ENCODE peak calls at places on chromosome 9, in four cellular contexts. C is MM.1S, P is OCI-LY7, K is cardiac fibroblast. M is an unnamed sample.
A peak's percentile ranks its signal among the peaks of the same experiment; 100 is the strongest.

GRCh38 chr9:129507805-129508204 is 113.1 kb downstream of the C9orf50 start:
- DNase-seq in C (no peak), P (no peak), K (no peak), M (no peak)

GRCh38 chr9:32665101-32665500 is 29.6 kb upstream of the TAF1L start:
- DNase-seq in C (no peak), P (no peak), K (peak; percentile 35), M (no peak)

GRCh38 chr9:81557452-81557956 is 131.8 kb downstream of the TLE1 start:
- DNase-seq in C (no peak), P (no peak), K (peak; percentile 43), M (peak; percentile 35)

GRCh38 chr9:134943836-134944235 is 26.1 kb upstream of the FCN1 start:
- DNase-seq in C (no peak), P (no peak), K (no peak), M (no peak)

GRCh38 chr9:3746296-3747275 is 220.8 kb upstream of the RFX3 start:
- DNase-seq in C (no peak), P (no peak), K (peak; percentile 91), M (peak; percentile 52)

GRCh38 chr9:130893250-130894101 is 3.1 kb downstream of the QRFP start:
- DNase-seq in C (no peak), P (no peak), K (no peak), M (no peak)

GRCh38 chr9:93062364-93062763 is 3.9 kb downstream of the SUSD3 start:
- DNase-seq in C (no peak), P (peak; percentile 87), K (no peak), M (no peak)

GRCh38 chr9:78989031-78989658 is 582.6 kb upstream of the TLE4 start:
- DNase-seq in C (no peak), P (no peak), K (peak; percentile 27), M (no peak)

GRCh38 chr9:14830057-14830456 is 80.2 kb downstream of the FREM1 start:
- DNase-seq in C (no peak), P (no peak), K (no peak), M (no peak)

GRCh38 chr9:72979405-72980100 is 26.7 kb upstream of the ALDH1A1 start:
- DNase-seq in C (no peak), P (no peak), K (no peak), M (no peak)

GRCh38 chr9:89021154-89021803 is 30.0 kb downstream of the S1PR3 start:
- DNase-seq in C (no peak), P (no peak), K (peak; percentile 88), M (peak; percentile 63)

GRCh38 chr9:81915801-81916505 is 12.3 kb upstream of the SPATA31D4 start:
- DNase-seq in C (no peak), P (no peak), K (no peak), M (no peak)

GRCh38 chr9:83081846-83082245 is 18.9 kb upstream of the RASEF start:
- DNase-seq in C (no peak), P (no peak), K (no peak), M (no peak)

GRCh38 chr9:83327750-83328622 is 210.2 kb downstream of the FRMD3 start:
- DNase-seq in C (no peak), P (no peak), K (no peak), M (no peak)

GRCh38 chr9:81592890-81593271 is 96.5 kb downstream of the TLE1 start:
- DNase-seq in C (no peak), P (no peak), K (peak; percentile 26), M (no peak)

GRCh38 chr9:94865599-94866456 is 139.3 kb downstream of the AOPEP start:
- DNase-seq in C (no peak), P (no peak), K (peak; percentile 28), M (no peak)

GRCh38 chr9:89890326-89890980 is 285.6 kb downstream of the GADD45G start:
- DNase-seq in C (no peak), P (no peak), K (no peak), M (no peak)

GRCh38 chr9:133167096-133167695 is 3.5 kb upstream of the GBGT1 start:
- DNase-seq in C (no peak), P (no peak), K (no peak), M (no peak)

GRCh38 chr9:114035845-114036785 is 42.0 kb downstream of the AMBP start:
- DNase-seq in C (no peak), P (no peak), K (no peak), M (no peak)

GRCh38 chr9:4973246-4973645 is 11.8 kb upstream of the JAK2 start:
- DNase-seq in C (no peak), P (no peak), K (no peak), M (peak; percentile 46)

GRCh38 chr9:132823370-132824144 is 54.5 kb downstream of the AK8 start:
- DNase-seq in C (no peak), P (peak; percentile 11), K (no peak), M (no peak)

GRCh38 chr9:108894225-108894997 is 32.3 kb downstream of the ACTL7A start:
- DNase-seq in C (no peak), P (no peak), K (no peak), M (no peak)

GRCh38 chr9:117303643-117304230 is 111.1 kb downstream of the ASTN2 start:
- DNase-seq in C (no peak), P (no peak), K (no peak), M (no peak)
- TF ChIP-seq CTCF in C (no peak), P (no peak), K (no peak), M (no peak)

GRCh38 chr9:121744002-121744686 is 92.7 kb downstream of the DAB2IP start:
- DNase-seq in C (no peak), P (peak; percentile 89), K (peak; percentile 45), M (peak; percentile 8)

GRCh38 chr9:121746411-121746810 is 95.0 kb downstream of the DAB2IP start:
- DNase-seq in C (no peak), P (no peak), K (no peak), M (no peak)

GRCh38 chr9:121745396-121745695 is 93.9 kb downstream of the DAB2IP start:
- DNase-seq in C (no peak), P (no peak), K (no peak), M (no peak)

GRCh38 chr9:121743441-121744001 is 92.1 kb downstream of the DAB2IP start:
- DNase-seq in C (no peak), P (no peak), K (peak; percentile 85), M (peak; percentile 54)

GRCh38 chr9:121744687-121745395 is 93.4 kb downstream of the DAB2IP start:
- DNase-seq in C (no peak), P (no peak), K (peak; percentile 45), M (no peak)
- TF ChIP-seq CTCF in C (no peak), P (peak; percentile 18), K (no peak), M (no peak)

DNA sequence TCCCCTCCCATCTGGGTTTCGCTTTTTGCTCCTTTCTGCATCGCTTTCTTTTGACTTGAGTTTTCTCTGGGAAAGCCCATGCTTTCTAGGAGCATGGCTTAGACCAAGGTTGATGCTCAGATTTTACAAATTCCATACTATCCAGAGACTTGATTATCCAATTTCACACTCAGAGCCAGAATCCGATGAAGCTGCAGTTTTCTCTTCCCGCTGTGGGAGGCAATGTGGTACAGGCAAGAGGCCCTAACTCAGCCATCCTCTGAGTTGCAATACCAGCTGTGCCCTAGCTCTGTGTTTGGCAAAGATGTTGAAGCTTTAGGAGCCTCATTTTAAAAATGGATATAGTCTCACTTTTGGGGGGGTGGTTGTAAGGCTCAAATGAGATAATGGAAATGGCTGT is 85.1 kb downstream of the BRINP1 start:
- DNase-seq in C (no peak), P (no peak), K (no peak), M (no peak)
- TF ChIP-seq CTCF in C (no peak), P (peak; percentile 48), K (no peak), M (no peak)

GRCh38 chr9:124266139-124266825 is 8.5 kb downstream of the NEK6 start:
- DNase-seq in C (no peak), P (no peak), K (no peak), M (no peak)

GRCh38 chr9:124266826-124267201 is 9.1 kb downstream of the NEK6 start:
- DNase-seq in C (no peak), P (no peak), K (no peak), M (no peak)

GRCh38 chr9:124268248-124268647 is 10.5 kb downstream of the NEK6 start:
- DNase-seq in C (no peak), P (no peak), K (no peak), M (no peak)

GRCh38 chr9:124269556-124269955 is 11.8 kb downstream of the NEK6 start:
- DNase-seq in C (no peak), P (no peak), K (no peak), M (no peak)

DNA sequence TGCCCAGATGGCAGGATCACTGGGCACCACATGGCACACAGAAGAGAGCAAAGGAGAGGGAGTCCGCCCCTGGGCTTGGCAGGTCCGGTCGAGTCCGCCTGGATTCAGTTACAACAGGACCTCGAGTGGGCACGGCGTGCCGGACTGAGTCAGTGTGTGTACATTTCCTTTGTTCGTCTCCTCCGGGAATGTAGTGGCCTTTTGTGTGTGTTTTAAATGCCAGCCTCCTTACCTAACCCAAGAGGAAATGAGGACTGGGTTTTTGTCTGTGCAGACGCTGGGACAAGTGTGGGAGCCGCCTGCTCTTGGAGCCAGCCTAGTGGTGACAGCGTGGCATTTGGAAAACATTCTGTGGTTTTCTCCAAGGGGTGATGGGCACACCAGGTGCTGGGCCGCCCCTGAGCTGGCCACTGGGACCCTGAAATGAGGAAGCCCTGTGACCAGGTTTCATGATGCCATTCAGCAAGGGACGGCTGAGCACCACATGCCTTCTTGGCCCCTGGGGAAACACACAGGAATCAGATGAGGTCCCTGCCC is 9.6 kb downstream of the NEK6 start:
- DNase-seq in C (no peak), P (peak; percentile 53), K (peak; percentile 89), M (no peak)
- TF ChIP-seq CTCF in C (no peak), P (no peak), K (peak; percentile 12), M (no peak)

GRCh38 chr9:16192403-16193017 is 639.7 kb downstream of the CCDC171 start:
- DNase-seq in C (no peak), P (no peak), K (peak; percentile 79), M (no peak)
- TF ChIP-seq CTCF in C (no peak), P (peak; percentile 56), K (no peak), M (no peak)

DNA sequence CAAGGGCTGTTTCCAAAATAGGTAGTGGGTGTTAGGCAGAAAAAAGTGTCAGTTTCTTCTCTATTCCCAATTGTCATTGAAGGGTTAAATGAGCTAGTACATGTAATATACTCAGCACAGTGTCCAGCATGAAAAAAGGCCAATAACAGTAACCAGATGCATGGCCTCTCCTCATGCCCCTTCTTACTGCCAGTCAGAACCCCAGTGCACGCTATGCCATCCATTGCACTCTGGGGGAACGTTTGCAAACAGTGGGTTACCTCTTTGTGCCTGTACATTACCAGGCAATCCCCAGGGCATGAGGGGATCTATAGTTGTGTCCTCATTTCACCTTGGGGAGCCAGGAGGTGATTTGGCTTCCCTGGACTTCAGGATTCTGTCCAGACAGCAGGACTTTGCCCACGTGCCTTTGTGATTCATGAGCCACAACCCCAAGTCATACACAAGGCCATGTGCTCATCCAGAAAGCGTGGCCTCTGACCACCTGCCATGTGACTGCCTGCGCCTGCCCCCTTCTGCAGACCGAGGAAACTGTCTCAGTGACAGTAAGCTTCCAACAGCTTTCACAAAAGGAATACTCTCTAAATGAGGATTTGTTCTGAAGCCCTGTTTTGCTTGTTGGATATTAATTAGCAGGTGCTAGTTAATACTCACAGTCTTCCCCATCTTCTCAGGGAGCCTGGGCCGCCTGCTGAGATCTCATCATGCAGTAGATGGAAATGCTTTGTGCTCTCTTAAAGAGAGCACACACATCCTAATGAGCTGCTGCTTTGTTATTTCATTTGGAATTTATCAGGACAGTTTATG is 36.8 kb upstream of the ANGPTL2 start:
- DNase-seq in C (no peak), P (peak; percentile 36), K (peak; percentile 93), M (peak; percentile 82)
- TF ChIP-seq CTCF in C (no peak), P (peak; percentile 50), K (peak; percentile 43), M (peak; percentile 49)